ENCODE peak calls at places on chromosome X, in seven cellular contexts. B, I, N, V, C, Z and R are unnamed samples.

GRCh38 chrX:11666180-11666579 is 460 bp upstream of the ARHGAP6 start:
- DNase-seq in B (no peak), I (no peak), N (peak; percentile 31), V (no peak), C (no peak), Z (no peak), R (no peak)

GRCh38 chrX:21723097-21723496 is 34.8 kb downstream of the SMPX start:
- DNase-seq in B (no peak), I (no peak), N (no peak), V (no peak), C (no peak), Z (no peak), R (no peak)

GRCh38 chrX:26253526-26253925 is 37.6 kb downstream of the MAGEB5 start:
- DNase-seq in B (no peak), I (no peak), N (no peak), V (no peak), C (no peak), Z (no peak), R (no peak)

GRCh38 chrX:106484233-106484632 is 127.5 kb upstream of the RADX start:
- DNase-seq in B (no peak), I (no peak), N (no peak), V (no peak), C (no peak), Z (no peak), R (no peak)

GRCh38 chrX:63275127-63275526 is 76.0 kb downstream of the SPIN4 start:
- DNase-seq in B (no peak), I (no peak), N (no peak), V (peak; percentile 25), C (no peak), Z (no peak), R (peak; percentile 0)

GRCh38 chrX:49001521-49002090 is 458 bp downstream of the GRIPAP1 start:
- DNase-seq in B (peak; percentile 24), I (peak; percentile 20), N (peak; percentile 99), V (peak; percentile 29), C (no peak), Z (no peak), R (peak; percentile 70)

GRCh38 chrX:329291-329910 is 10.8 kb upstream of the GTPBP6 start:
- DNase-seq in B (peak; percentile 1), I (no peak), N (no peak), V (no peak), C (no peak), Z (no peak), R (no peak)

GRCh38 chrX:74065831-74066390 is 238.1 kb upstream of the ZCCHC13 start:
- DNase-seq in B (no peak), I (no peak), N (no peak), V (no peak), C (no peak), Z (no peak), R (no peak)

GRCh38 chrX:10110316-10110932 is 46.4 kb upstream of the CLCN4 start:
- DNase-seq in B (no peak), I (no peak), N (no peak), V (no peak), C (no peak), Z (no peak), R (no peak)

GRCh38 chrX:113929004-113929403 is 654.9 kb upstream of the HTR2C start:
- DNase-seq in B (no peak), I (no peak), N (peak; percentile 76), V (peak; percentile 61), C (no peak), Z (no peak), R (no peak)

GRCh38 chrX:47960400-47960799 is 43.4 kb downstream of the ZNF182 start:
- DNase-seq in B (no peak), I (no peak), N (no peak), V (no peak), C (no peak), Z (no peak), R (no peak)

GRCh38 chrX:74520291-74520690 is 94.1 kb downstream of the RLIM start:
- DNase-seq in B (no peak), I (no peak), N (no peak), V (no peak), C (no peak), Z (no peak), R (no peak)

GRCh38 chrX:17376381-17377046 is 1.5 kb downstream of the NHS start:
- DNase-seq in B (no peak), I (peak; percentile 21), N (peak; percentile 31), V (no peak), C (no peak), Z (no peak), R (no peak)

GRCh38 chrX:153551135-153551534 is 33.7 kb downstream of the ATP2B3 start:
- DNase-seq in B (no peak), I (no peak), N (no peak), V (no peak), C (no peak), Z (no peak), R (no peak)

GRCh38 chrX:30153881-30154260 is 61.5 kb upstream of the MAGEB2 start:
- DNase-seq in B (no peak), I (no peak), N (no peak), V (no peak), C (no peak), Z (no peak), R (no peak)